ENCODE peak calls at places on chromosomes 2 and 18, in seven cellular contexts. K is GM23248; H is cardiac muscle cell; T is spleen; O is BE2C; Q is CD8-positive, alpha-beta memory T cell; I is naive thymus-derived CD4-positive, alpha-beta T cell. X is an unnamed sample.

GRCh38 chr2:235091983-235092382 is 140.2 kb downstream of the SH3BP4 start:
- DNase-seq in K (no peak), H (no peak), T (no peak), O (no peak), Q (no peak), I (no peak), X (no peak)

GRCh38 chr2:237156857-237157550 is 71.3 kb downstream of the COPS8 start:
- DNase-seq in K (peak; percentile 38), H (no peak), T (peak; percentile 59), O (no peak), Q (no peak), I (no peak), X (no peak)

GRCh38 chr2:72576861-72577260 is 249.0 kb downstream of the EXOC6B start:
- DNase-seq in K (peak; percentile 58), H (no peak), T (no peak), O (no peak), Q (no peak), I (no peak), X (no peak)

GRCh38 chr2:71465356-71465755 is 12.0 kb downstream of the DYSF start:
- DNase-seq in K (no peak), H (no peak), T (no peak), O (no peak), Q (no peak), I (no peak), X (no peak)

GRCh38 chr2:16978291-16978690 is 312.7 kb upstream of the CYRIA start:
- DNase-seq in K (no peak), H (no peak), T (no peak), O (no peak), Q (no peak), I (no peak), X (no peak)

GRCh38 chr2:178388287-178388686 is 62.7 kb downstream of the PRKRA start:
- DNase-seq in K (no peak), H (no peak), T (no peak), O (no peak), Q (no peak), I (no peak), X (no peak)

GRCh38 chr2:160920791-160921303 is 239.4 kb upstream of the TANK start:
- DNase-seq in K (peak; percentile 96), H (no peak), T (no peak), O (peak; percentile 55), Q (no peak), I (no peak), X (no peak)

GRCh38 chr2:241844066-241844728 is 14.5 kb downstream of the PDCD1 start:
- DNase-seq in K (peak; percentile 86), H (peak; percentile 72), T (peak; percentile 90), O (peak; percentile 77), Q (peak; percentile 53), I (peak; percentile 61), X (peak; percentile 84)

GRCh38 chr2:3488768-3489448 is 30.4 kb downstream of the ADI1 start:
- DNase-seq in K (no peak), H (no peak), T (peak; percentile 66), O (no peak), Q (no peak), I (no peak), X (peak; percentile 24)

GRCh38 chr2:2294183-2294675 is 36.8 kb downstream of the MYT1L start:
- DNase-seq in K (peak; percentile 2), H (no peak), T (no peak), O (no peak), Q (no peak), I (no peak), X (no peak)
- H3K9me3 ChIP-seq in K (no peaks in the 10 kb centered on the region), H (no peaks in the 10 kb centered on the region), T (no peaks in the 10 kb centered on the region), O (no peaks in the 10 kb centered on the region), Q (no peaks in the 10 kb centered on the region), I (no peaks in the 10 kb centered on the region), X (peaks cover 4% of the 10 kb centered on the region)

GRCh38 chr18:36843784-36844183 is 14.9 kb downstream of the KIAA1328 start:
- DNase-seq in K (no peak), H (no peak), T (no peak), O (no peak), Q (no peak), I (no peak), X (no peak)
- H3K9me3 ChIP-seq in K (no peaks in the 10 kb centered on the region), H (no peaks in the 10 kb centered on the region), T (no peaks in the 10 kb centered on the region), O (no peaks in the 10 kb centered on the region), Q (no peaks in the 10 kb centered on the region), I (no peaks in the 10 kb centered on the region), X (no peaks in the 10 kb centered on the region)

GRCh38 chr2:94758546-94758945 is 112.7 kb upstream of the TEKT4 start:
- DNase-seq in K (no peak), H (no peak), T (no peak), O (no peak), Q (no peak), I (no peak), X (no peak)
- H3K9me3 ChIP-seq in K (no peaks in the 10 kb centered on the region), H (peaks cover 4% of the 10 kb centered on the region), T (no peaks in the 10 kb centered on the region), O (no peaks in the 10 kb centered on the region), Q (no peaks in the 10 kb centered on the region), I (no peaks in the 10 kb centered on the region), X (no peaks in the 10 kb centered on the region)

GRCh38 chr2:155600296-155600695 is 732.2 kb downstream of the NR4A2 start:
- DNase-seq in K (no peak), H (no peak), T (peak; percentile 70), O (no peak), Q (no peak), I (no peak), X (no peak)

GRCh38 chr2:155599834-155600233 is 732.7 kb downstream of the NR4A2 start:
- DNase-seq in K (no peak), H (no peak), T (peak; percentile 47), O (no peak), Q (no peak), I (no peak), X (peak; percentile 8)

GRCh38 chr2:155600914-155601760 is 731.4 kb downstream of the NR4A2 start:
- DNase-seq in K (no peak), H (no peak), T (peak; percentile 52), O (no peak), Q (no peak), I (no peak), X (no peak)
- H3K9me3 ChIP-seq in K (no peaks in the 10 kb centered on the region), H (no peaks in the 10 kb centered on the region), T (peaks cover 32% of the 10 kb centered on the region), O (no peaks in the 10 kb centered on the region), Q (no peaks in the 10 kb centered on the region), I (no peaks in the 10 kb centered on the region), X (peaks cover 4% of the 10 kb centered on the region)

GRCh38 chr18:76981388-76981968 is 151.1 kb downstream of the MBP start:
- DNase-seq in K (no peak), H (no peak), T (peak; percentile 80), O (no peak), Q (no peak), I (no peak), X (peak; percentile 62)
- H3K9me3 ChIP-seq in K (no peaks in the 10 kb centered on the region), H (no peaks in the 10 kb centered on the region), T (no peaks in the 10 kb centered on the region), O (no peaks in the 10 kb centered on the region), Q (no peaks in the 10 kb centered on the region), I (no peaks in the 10 kb centered on the region), X (no peaks in the 10 kb centered on the region)

GRCh38 chr2:172535119-172535518 is 20.8 kb upstream of the PDK1 start:
- DNase-seq in K (no peak), H (no peak), T (no peak), O (no peak), Q (no peak), I (no peak), X (no peak)
- H3K9me3 ChIP-seq in K (no peaks in the 10 kb centered on the region), H (no peaks in the 10 kb centered on the region), T (peaks cover 34% of the 10 kb centered on the region), O (no peaks in the 10 kb centered on the region), Q (peaks cover 13% of the 10 kb centered on the region), I (peaks cover 9% of the 10 kb centered on the region), X (peaks cover 15% of the 10 kb centered on the region)

GRCh38 chr2:14223576-14223975 is 408.9 kb upstream of the LRATD1 start:
- DNase-seq in K (no peak), H (no peak), T (no peak), O (no peak), Q (no peak), I (no peak), X (no peak)

GRCh38 chr2:14219306-14219705 is 413.2 kb upstream of the LRATD1 start:
- DNase-seq in K (no peak), H (no peak), T (no peak), O (no peak), Q (no peak), I (no peak), X (no peak)

GRCh38 chr2:14220101-14220500 is 412.4 kb upstream of the LRATD1 start:
- DNase-seq in K (no peak), H (no peak), T (no peak), O (no peak), Q (no peak), I (no peak), X (no peak)
- H3K9me3 ChIP-seq in K (no peaks in the 10 kb centered on the region), H (no peaks in the 10 kb centered on the region), T (no peaks in the 10 kb centered on the region), O (no peaks in the 10 kb centered on the region), Q (no peaks in the 10 kb centered on the region), I (no peaks in the 10 kb centered on the region), X (no peaks in the 10 kb centered on the region)

GRCh38 chr18:71966791-71967190 is 577.4 kb downstream of the CBLN2 start:
- DNase-seq in K (no peak), H (no peak), T (no peak), O (no peak), Q (no peak), I (no peak), X (no peak)
- H3K9me3 ChIP-seq in K (no peaks in the 10 kb centered on the region), H (no peaks in the 10 kb centered on the region), T (peaks cover 43% of the 10 kb centered on the region), O (no peaks in the 10 kb centered on the region), Q (no peaks in the 10 kb centered on the region), I (no peaks in the 10 kb centered on the region), X (peaks cover 5% of the 10 kb centered on the region)